ENCODE peak calls at places on chromosome 2, in eight cellular contexts. U is ovary, D is mesendoderm, I is kidney epithelial cell, V is OCI-LY7, O is AG10803, X is pancreas, E is kidney. L is an unnamed sample.

GRCh38 chr2:19600506-19600905 is 242.1 kb upstream of the OSR1 start:
- DNase-seq in U (no peak), D (no peak), I (no peak), V (no peak), O (peak; percentile 59), X (no peak), E (no peak), L (no peak)

GRCh38 chr2:220167956-220168355 is 540.5 kb downstream of the SLC4A3 start:
- DNase-seq in U (no peak), D (no peak), I (no peak), V (no peak), O (no peak), X (no peak), E (no peak), L (no peak)

GRCh38 chr2:127859712-127860085 is 1.7 kb upstream of the POLR2D start:
- DNase-seq in U (peak; percentile 32), D (peak; percentile 94), I (no peak), V (peak; percentile 73), O (no peak), X (peak; percentile 86), E (peak; percentile 86), L (no peak)

GRCh38 chr2:50769416-50769815 is 262.5 kb downstream of the NRXN1 start:
- DNase-seq in U (no peak), D (peak; percentile 71), I (no peak), V (no peak), O (no peak), X (no peak), E (no peak), L (no peak)

GRCh38 chr2:156399950-156400703 is 36.1 kb upstream of the GPD2 start:
- DNase-seq in U (peak; percentile 87), D (peak; percentile 69), I (no peak), V (peak; percentile 19), O (peak; percentile 83), X (peak; percentile 81), E (peak; percentile 94), L (peak; percentile 54)

GRCh38 chr2:170820647-170821630 is 4.3 kb downstream of the GAD1 start:
- DNase-seq in U (no peak), D (peak; percentile 67), I (no peak), V (no peak), O (no peak), X (no peak), E (no peak), L (no peak)

GRCh38 chr2:102022884-102023539 is 31.3 kb downstream of the IL1R2 start:
- DNase-seq in U (no peak), D (no peak), I (no peak), V (no peak), O (no peak), X (no peak), E (no peak), L (no peak)

GRCh38 chr2:85785027-85785822 is 31.4 kb downstream of the ATOH8 start:
- DNase-seq in U (peak; percentile 53), D (no peak), I (no peak), V (no peak), O (peak; percentile 95), X (no peak), E (peak; percentile 73), L (no peak)

GRCh38 chr2:239957681-239958181 is 67.4 kb downstream of the NDUFA10 start:
- DNase-seq in U (no peak), D (no peak), I (no peak), V (no peak), O (no peak), X (no peak), E (no peak), L (no peak)

GRCh38 chr2:121690095-121690494 is 40.8 kb upstream of the CLASP1 start:
- DNase-seq in U (no peak), D (peak; percentile 50), I (no peak), V (no peak), O (no peak), X (no peak), E (no peak), L (no peak)

GRCh38 chr2:174551697-174552096 is 45.9 kb downstream of the WIPF1 start:
- DNase-seq in U (no peak), D (no peak), I (no peak), V (no peak), O (no peak), X (no peak), E (no peak), L (no peak)

GRCh38 chr2:100013892-100014677 is 128.3 kb downstream of the AFF3 start:
- DNase-seq in U (peak; percentile 66), D (peak; percentile 96), I (peak; percentile 93), V (no peak), O (peak; percentile 99), X (peak; percentile 22), E (peak; percentile 82), L (no peak)

GRCh38 chr2:162430323-162430722 is 86.4 kb downstream of the GCA start:
- DNase-seq in U (no peak), D (peak; percentile 7), I (no peak), V (no peak), O (no peak), X (peak; percentile 36), E (no peak), L (no peak)

GRCh38 chr2:164252568-164253287 is 368.6 kb downstream of the GRB14 start:
- DNase-seq in U (no peak), D (no peak), I (no peak), V (no peak), O (no peak), X (no peak), E (no peak), L (no peak)

GRCh38 chr2:72415256-72415655 is 267.6 kb upstream of the CYP26B1 start:
- DNase-seq in U (no peak), D (no peak), I (no peak), V (no peak), O (peak; percentile 84), X (no peak), E (no peak), L (no peak)

GRCh38 chr2:176491172-176491904 is 222.1 kb downstream of the MTX2 start:
- DNase-seq in U (peak; percentile 60), D (peak; percentile 4), I (peak; percentile 90), V (peak; percentile 5), O (peak; percentile 100), X (no peak), E (peak; percentile 81), L (no peak)

GRCh38 chr2:39530423-39530866 is 93.4 kb upstream of the MAP4K3 start:
- DNase-seq in U (no peak), D (no peak), I (peak; percentile 23), V (peak; percentile 13), O (peak; percentile 78), X (no peak), E (no peak), L (no peak)

DNA sequence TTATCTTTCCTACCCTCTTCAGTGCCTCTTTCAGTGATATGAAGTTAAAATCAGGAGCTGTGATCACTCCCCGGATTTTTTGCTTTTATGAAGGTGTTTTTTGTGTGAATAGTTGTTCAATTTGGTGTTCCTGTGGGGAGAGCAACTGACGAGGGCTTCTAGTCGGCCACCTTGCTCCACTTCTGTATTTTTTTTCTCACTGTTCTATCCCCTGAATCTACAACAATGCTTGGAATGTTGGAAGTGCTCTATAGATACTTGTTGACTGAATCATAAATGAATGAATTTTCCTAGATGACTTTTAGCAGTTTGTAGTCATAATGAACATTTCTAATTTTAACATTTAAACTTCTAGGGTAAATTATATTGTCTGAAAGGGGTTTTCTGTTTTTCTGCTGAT is 247.3 kb downstream of the ZNF385B start:
- DNase-seq in U (no peak), D (no peak), I (no peak), V (no peak), O (peak; percentile 28), X (no peak), E (no peak), L (no peak)
- H3K4me3 ChIP-seq in U (no peak overlapping the region), D (no peak overlapping the region), I (no peak overlapping the region), V (no peak overlapping the region), O (no peak overlapping the region), X (no peak overlapping the region), E (no peak overlapping the region), L (no peak overlapping the region)

GRCh38 chr2:48313036-48313877 is 216.7 kb upstream of the STON1 start:
- DNase-seq in U (no peak), D (no peak), I (no peak), V (peak; percentile 35), O (no peak), X (no peak), E (no peak), L (no peak)
- H3K4me3 ChIP-seq in U (peak overlapping the region; percentile 95), D (no peak overlapping the region), I (peak overlapping the region; percentile 83), V (peak overlapping the region; percentile 71), O (peak overlapping the region; percentile 97), X (peak overlapping the region; percentile 97), E (peak overlapping the region; percentile 93), L (no peak overlapping the region)

DNA sequence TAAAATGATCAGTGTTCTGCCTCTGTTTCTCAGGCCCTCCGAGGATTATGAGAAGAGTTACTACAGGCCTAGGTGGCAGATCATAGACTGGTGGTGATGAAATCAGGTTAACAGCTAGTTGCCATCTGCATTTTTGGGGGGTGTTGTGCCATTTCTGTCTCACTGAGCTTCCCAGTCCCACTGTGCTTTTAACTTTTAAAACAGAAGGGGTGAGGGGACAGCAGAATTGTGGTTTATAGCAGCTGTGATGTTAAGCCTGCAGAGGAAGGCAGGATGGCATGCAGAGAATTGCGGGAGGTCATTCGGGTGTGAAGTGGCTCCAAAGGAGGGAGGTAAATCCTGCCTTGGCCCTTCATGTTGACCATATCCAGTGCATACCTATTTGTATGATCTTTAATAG is 5.0 kb downstream of the CAB39 start:
- DNase-seq in U (no peak), D (peak; percentile 85), I (peak; percentile 57), V (peak; percentile 74), O (no peak), X (no peak), E (no peak), L (peak; percentile 19)
- H3K4me3 ChIP-seq in U (no peak overlapping the region), D (no peak overlapping the region), I (no peak overlapping the region), V (peak overlapping the region; percentile 56), O (no peak overlapping the region), X (no peak overlapping the region), E (no peak overlapping the region), L (no peak overlapping the region)

DNA sequence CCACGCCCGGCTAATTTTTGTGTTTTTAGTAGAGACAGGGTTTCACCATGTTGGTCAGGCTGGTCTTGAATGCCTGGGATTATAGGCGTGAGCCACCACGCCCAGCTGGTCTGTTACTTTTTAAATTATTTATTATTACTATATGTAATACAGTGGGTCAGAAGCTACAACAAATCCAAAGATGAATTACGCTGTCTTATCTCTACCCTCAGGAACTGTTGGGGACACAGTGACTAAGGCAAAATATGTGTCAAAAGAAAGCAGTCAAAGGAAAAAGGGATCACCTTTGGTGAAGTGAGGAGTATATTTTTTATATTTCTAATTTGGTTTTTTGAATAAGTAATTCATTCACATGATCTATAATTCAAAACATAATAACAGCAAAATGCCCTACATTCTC is 4.6 kb downstream of the CREB1 start:
- DNase-seq in U (no peak), D (no peak), I (no peak), V (no peak), O (no peak), X (no peak), E (no peak), L (no peak)
- H3K4me3 ChIP-seq in U (no peak overlapping the region), D (no peak overlapping the region), I (no peak overlapping the region), V (peak overlapping the region; percentile 49), O (no peak overlapping the region), X (no peak overlapping the region), E (no peak overlapping the region), L (no peak overlapping the region)

GRCh38 chr2:108067820-108068405 is 81.6 kb downstream of the SLC5A7 start:
- DNase-seq in U (no peak), D (no peak), I (no peak), V (no peak), O (no peak), X (no peak), E (no peak), L (no peak)
- H3K4me3 ChIP-seq in U (no peak overlapping the region), D (no peak overlapping the region), I (no peak overlapping the region), V (no peak overlapping the region), O (no peak overlapping the region), X (no peak overlapping the region), E (no peak overlapping the region), L (no peak overlapping the region)

L was measured in HAP-1.